ENCODE peak calls at places on chromosomes 2 and 18, in five cellular contexts. R is stomach, Y is uterus, T is ovary, H is breast epithelium. S is an unnamed sample.

GRCh38 chr2:43368483-43369385 is 142.3 kb upstream of the ZFP36L2 start:
- DNase-seq in R (no peak), Y (no peak), T (no peak), H (no peak), S (no peak)

GRCh38 chr2:33051586-33052385 is 105.0 kb downstream of the LTBP1 start:
- DNase-seq in R (no peak), Y (no peak), T (no peak), H (no peak), S (no peak)

GRCh38 chr2:101140978-101141655 is 10.1 kb downstream of the TBC1D8 start:
- DNase-seq in R (no peak), Y (no peak), T (no peak), H (no peak), S (no peak)

GRCh38 chr18:21703241-21703820 is 1.2 kb downstream of the ABHD3 start:
- DNase-seq in R (peak; percentile 34), Y (no peak), T (no peak), H (no peak), S (no peak)

GRCh38 chr2:121815216-121815615 is 59.8 kb downstream of the TSN start:
- DNase-seq in R (no peak), Y (no peak), T (no peak), H (no peak), S (no peak)

GRCh38 chr18:25594351-25594750 is 242.4 kb upstream of the ZNF521 start:
- DNase-seq in R (no peak), Y (no peak), T (no peak), H (no peak), S (no peak)

GRCh38 chr2:229715895-229716507 is 1.6 kb upstream of the DNER start:
- DNase-seq in R (no peak), Y (no peak), T (no peak), H (no peak), S (no peak)

GRCh38 chr18:998976-999375 is 94.3 kb downstream of the ADCYAP1 start:
- DNase-seq in R (no peak), Y (no peak), T (no peak), H (no peak), S (no peak)

GRCh38 chr2:79414690-79415089 is 98.2 kb upstream of the CTNNA2 start:
- DNase-seq in R (no peak), Y (no peak), T (no peak), H (no peak), S (no peak)

GRCh38 chr18:77736817-77737216 is 487.2 kb downstream of the GALR1 start:
- DNase-seq in R (no peak), Y (no peak), T (no peak), H (no peak), S (no peak)

GRCh38 chr2:37560863-37561614 is 110.4 kb downstream of the CDC42EP3 start:
- DNase-seq in R (no peak), Y (no peak), T (no peak), H (no peak), S (no peak)

GRCh38 chr18:48391863-48392262 is 17.3 kb downstream of the ZBTB7C start:
- DNase-seq in R (peak; percentile 43), Y (no peak), T (peak; percentile 31), H (peak; percentile 40), S (no peak)

GRCh38 chr18:44241041-44241440 is 439.6 kb upstream of the SETBP1 start:
- DNase-seq in R (no peak), Y (no peak), T (no peak), H (no peak), S (no peak)

GRCh38 chr2:143177081-143177786 is 48.0 kb downstream of the ARHGAP15 start:
- DNase-seq in R (no peak), Y (no peak), T (no peak), H (no peak), S (no peak)

GRCh38 chr18:25787281-25787680 is 303.1 kb downstream of the SS18 start:
- DNase-seq in R (no peak), Y (no peak), T (no peak), H (no peak), S (no peak)

GRCh38 chr18:41146301-41146700 is 808.7 kb upstream of the PIK3C3 start:
- DNase-seq in R (no peak), Y (no peak), T (no peak), H (no peak), S (no peak)

GRCh38 chr2:113282747-113283533 is 4.2 kb upstream of the PAX8 start:
- DNase-seq in R (peak; percentile 80), Y (no peak), T (no peak), H (peak; percentile 67), S (peak; percentile 28)

DNA sequence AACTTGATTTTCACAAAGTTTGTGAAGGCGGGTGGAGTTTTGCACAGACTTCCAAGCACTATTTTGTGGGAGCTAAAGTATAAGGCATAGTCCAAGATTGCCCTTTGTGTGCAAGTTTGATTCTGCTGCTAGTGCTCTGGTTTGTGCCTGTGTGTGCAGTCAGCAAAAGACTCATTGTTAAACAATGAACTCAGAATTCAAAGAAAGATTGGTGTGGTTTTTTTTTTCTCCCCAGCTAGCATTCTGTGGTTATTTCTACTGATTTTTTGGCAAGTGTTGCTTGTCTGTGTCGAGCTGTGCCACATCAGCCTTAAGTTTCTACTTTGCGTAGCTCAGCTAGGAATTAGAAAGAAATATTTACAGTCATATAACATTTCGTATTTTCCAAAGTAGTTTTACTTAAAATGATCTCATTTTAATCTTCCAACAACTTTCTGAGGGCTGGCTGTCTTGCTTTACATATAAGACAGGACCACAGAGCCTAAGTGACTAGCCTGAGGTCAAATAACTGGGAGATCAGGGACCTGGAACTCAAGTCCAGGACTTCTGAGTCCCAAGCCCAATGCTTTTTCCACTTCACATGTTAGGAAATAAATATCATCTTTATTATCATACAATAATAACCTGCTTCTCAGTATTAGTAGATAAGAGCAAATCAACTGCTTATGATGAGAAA is 69.8 kb downstream of the BABAM2 start:
- DNase-seq in R (no peak), Y (no peak), T (no peak), H (no peak), S (no peak)
- H3K27ac ChIP-seq in R (no peak overlapping the region), Y (peak overlapping the region; percentile 77), T (peak overlapping the region; percentile 8), H (peak overlapping the region; percentile 8), S (no peak overlapping the region)

GRCh38 chr2:197453914-197454398 is 604 bp downstream of the COQ10B start:
- DNase-seq in R (peak; percentile 70), Y (no peak), T (no peak), H (no peak), S (no peak)

GRCh38 chr2:197455428-197455827 is 2.1 kb downstream of the COQ10B start:
- DNase-seq in R (no peak), Y (no peak), T (no peak), H (no peak), S (no peak)

GRCh38 chr2:197452754-197453122 is 614 bp upstream of the COQ10B start:
- DNase-seq in R (no peak), Y (no peak), T (no peak), H (no peak), S (no peak)

GRCh38 chr2:197454923-197455322 is 1.6 kb downstream of the COQ10B start:
- DNase-seq in R (no peak), Y (no peak), T (no peak), H (no peak), S (no peak)

GRCh38 chr2:197453123-197453913 is at the start of gene COQ10B:
- DNase-seq in R (peak; percentile 99), Y (peak; percentile 99), T (peak; percentile 99), H (peak; percentile 99), S (peak; percentile 98)
- TF ChIP-seq POLR2A in R (peak; percentile 85), Y (peak; percentile 89), T (peak; percentile 95), H (peak; percentile 78), S (peak; percentile 94)

GRCh38 chr18:2981212-2981728 is 31.7 kb downstream of the LPIN2 start:
- DNase-seq in R (no peak), Y (no peak), T (no peak), H (no peak), S (no peak)
- H3K27ac ChIP-seq in R (peak overlapping the region; percentile 77), Y (peak overlapping the region; percentile 93), T (peak overlapping the region; percentile 74), H (peak overlapping the region; percentile 70), S (peak overlapping the region; percentile 85)

DNA sequence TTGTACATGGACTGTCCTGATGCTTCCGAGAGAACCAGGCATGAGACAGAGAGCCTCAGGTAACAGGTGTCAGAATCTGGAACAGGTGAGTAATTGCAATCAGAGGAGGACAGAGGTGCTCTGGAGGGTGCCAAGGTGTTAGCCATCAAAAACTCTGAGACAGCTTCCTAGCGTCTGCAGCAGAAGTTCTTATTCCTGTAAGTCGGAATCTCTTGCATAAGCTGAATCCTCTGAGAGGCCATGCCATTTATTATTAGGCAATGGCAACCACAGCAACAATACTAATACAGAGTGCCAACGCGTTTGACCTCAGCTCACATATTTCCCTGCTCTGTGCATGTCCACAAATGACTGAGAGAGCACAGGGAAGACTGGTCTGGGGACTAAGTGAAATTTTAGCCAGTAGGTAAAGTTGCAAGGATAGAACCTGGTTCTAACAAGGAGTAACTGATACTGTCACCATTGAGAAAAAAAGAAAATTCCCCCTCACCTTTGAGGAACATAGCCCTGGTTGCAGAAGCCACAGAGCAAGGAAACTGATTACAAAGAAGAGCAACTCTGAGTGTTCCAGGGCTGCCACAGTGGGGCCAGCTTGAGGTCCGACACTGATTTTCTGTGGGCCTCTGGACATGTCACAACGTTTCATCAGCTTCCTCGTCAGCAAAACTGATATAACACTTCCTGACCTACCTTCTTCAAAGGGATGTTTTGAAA is 55.1 kb upstream of the ACSL3 start:
- DNase-seq in R (peak; percentile 39), Y (no peak), T (no peak), H (peak; percentile 62), S (no peak)
- TF ChIP-seq POLR2A in R (no peak), Y (no peak), T (no peak), H (no peak), S (peak; percentile 16)